ENCODE peak calls at places on chromosomes 12 and 14, in four cellular contexts. L is PC-3, E is tibial nerve, A is left ventricle myocardium inferior. N is an unnamed sample.

GRCh38 chr12:124379938-124380754 is 85.3 kb downstream of the RFLNA start:
- DNase-seq in E (no peak), A (peak; percentile 66), L (peak; percentile 97), N (no peak)

GRCh38 chr12:2960432-2960956 is 1.3 kb downstream of the TEAD4 start:
- DNase-seq in A (no peak), L (peak; percentile 41), E (no peak), N (peak; percentile 45)

GRCh38 chr14:59097681-59098080 is 90.8 kb upstream of the DAAM1 start:
- DNase-seq in L (no peak), E (no peak), A (no peak), N (no peak)

GRCh38 chr14:74257078-74257987 is 18.1 kb downstream of the VSX2 start:
- DNase-seq in E (no peak), A (peak; percentile 31), L (peak; percentile 61), N (peak; percentile 29)

GRCh38 chr12:120538281-120539156 is 4.4 kb downstream of the RNF10 start:
- DNase-seq in A (peak; percentile 73), L (peak; percentile 94), E (no peak), N (no peak)

GRCh38 chr12:105588126-105588525 is 257.6 kb downstream of the C12orf75 start:
- DNase-seq in L (no peak), A (no peak), E (no peak), N (no peak)

GRCh38 chr12:91009319-91009950 is 4.7 kb upstream of the EPYC start:
- DNase-seq in A (no peak), L (peak; percentile 47), E (no peak), N (no peak)

GRCh38 chr12:127944211-127944899 is 322.6 kb upstream of the TMEM132C start:
- DNase-seq in E (no peak), A (no peak), L (no peak), N (no peak)

GRCh38 chr14:99231181-99231849 is 40.7 kb downstream of the BCL11B start:
- DNase-seq in L (no peak), E (no peak), A (no peak), N (no peak)
- H3K27ac ChIP-seq in L (no peak overlapping the region), E (no peak overlapping the region), A (no peak overlapping the region), N (peak overlapping the region; percentile 35)

GRCh38 chr12:88579572-88579940 is 715 bp downstream of the KITLG start:
- DNase-seq in E (peak; percentile 18), A (peak; percentile 42), L (peak; percentile 49), N (peak; percentile 49)

GRCh38 chr12:88579941-88580871 is at the start of gene KITLG:
- DNase-seq in E (peak; percentile 72), A (peak; percentile 83), L (peak; percentile 91), N (peak; percentile 94)

GRCh38 chr12:88577537-88577936 is 2.7 kb downstream of the KITLG start:
- DNase-seq in L (peak; percentile 60), A (no peak), E (no peak), N (peak; percentile 70)

GRCh38 chr12:88578821-88579518 is 1.3 kb downstream of the KITLG start:
- DNase-seq in L (peak; percentile 57), A (no peak), E (no peak), N (peak; percentile 86)

DNA sequence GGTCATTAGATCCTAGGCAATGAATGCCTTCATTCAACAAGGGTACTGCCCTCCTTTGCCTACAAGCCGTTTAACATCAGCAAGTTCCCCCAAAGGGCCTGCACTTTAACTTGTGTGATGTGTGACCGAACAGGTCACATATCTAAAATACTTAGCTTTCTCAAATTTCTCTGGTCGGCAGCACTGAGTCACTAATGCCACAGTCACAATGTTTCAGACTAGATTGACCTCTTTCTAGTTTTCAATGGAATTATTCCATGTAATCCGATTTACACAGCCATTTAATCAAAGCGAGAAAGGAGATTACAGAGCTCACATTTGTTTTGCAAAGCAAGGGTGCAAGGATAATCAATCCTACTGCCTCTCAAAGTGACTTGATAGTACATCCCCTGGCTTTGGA is 2.0 kb downstream of the KITLG start:
- DNase-seq in A (no peak), E (no peak), L (peak; percentile 58), N (peak; percentile 50)
- H3K4me3 ChIP-seq in A (peak overlapping the region; percentile 82), E (peak overlapping the region; percentile 78), L (peak overlapping the region; percentile 94), N (peak overlapping the region; percentile 27)

GRCh38 chr12:11793896-11794295 is 144.4 kb downstream of the ETV6 start:
- DNase-seq in E (no peak), A (no peak), L (no peak), N (no peak)
- H3K27ac ChIP-seq in E (no peak overlapping the region), A (peak overlapping the region; percentile 84), L (no peak overlapping the region), N (no peak overlapping the region)

GRCh38 chr14:102344084-102344483 is 18.6 kb downstream of the CINP start:
- DNase-seq in E (no peak), A (no peak), L (no peak), N (no peak)
- H3K4me3 ChIP-seq in E (no peak overlapping the region), A (no peak overlapping the region), L (no peak overlapping the region), N (no peak overlapping the region)

DNA sequence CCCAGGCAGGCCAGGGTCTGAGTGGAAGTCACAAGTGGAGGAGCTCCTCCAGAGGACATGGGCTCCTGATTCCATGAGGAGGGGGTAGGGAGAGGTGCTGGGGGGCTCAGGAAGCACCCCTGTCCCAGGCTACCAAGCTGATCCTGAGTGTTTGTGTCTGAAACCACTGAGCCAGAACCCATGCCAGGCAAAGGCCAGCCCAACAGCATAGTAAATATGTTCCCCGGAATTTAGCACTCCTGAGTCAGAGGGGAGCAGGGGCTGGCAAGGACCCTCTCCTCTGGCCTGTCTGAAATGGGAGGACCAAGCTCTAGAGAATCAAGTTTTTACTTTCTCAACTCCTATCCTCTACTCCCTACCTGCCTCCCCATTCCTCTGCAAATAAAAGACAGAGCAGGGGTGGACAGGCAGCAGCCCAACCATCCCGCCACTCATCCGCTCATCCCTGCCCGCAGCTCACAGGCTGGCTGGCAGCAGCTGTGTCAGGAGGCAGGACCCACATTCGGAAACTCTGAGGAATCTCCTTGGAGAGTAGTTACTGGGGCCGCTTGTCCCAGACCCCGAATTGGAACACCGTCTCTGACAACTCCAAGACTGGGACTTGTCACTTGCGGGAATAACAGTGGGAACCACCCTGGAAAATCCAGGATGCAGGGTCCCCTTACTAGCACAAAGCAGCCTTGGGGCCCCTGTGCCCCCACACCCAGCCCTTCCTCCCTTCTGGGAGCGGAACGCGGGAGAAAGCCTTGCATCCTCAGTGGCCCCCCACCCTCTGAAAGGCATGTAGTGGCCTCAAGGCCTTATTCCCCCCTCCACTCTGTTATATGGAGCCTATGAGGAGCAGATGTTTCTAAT is 102.5 kb downstream of the ZFP36L1 start:
- DNase-seq in L (no peak), A (no peak), E (no peak), N (no peak)
- H3K27ac ChIP-seq in L (no peak overlapping the region), A (no peak overlapping the region), E (no peak overlapping the region), N (no peak overlapping the region)

DNA sequence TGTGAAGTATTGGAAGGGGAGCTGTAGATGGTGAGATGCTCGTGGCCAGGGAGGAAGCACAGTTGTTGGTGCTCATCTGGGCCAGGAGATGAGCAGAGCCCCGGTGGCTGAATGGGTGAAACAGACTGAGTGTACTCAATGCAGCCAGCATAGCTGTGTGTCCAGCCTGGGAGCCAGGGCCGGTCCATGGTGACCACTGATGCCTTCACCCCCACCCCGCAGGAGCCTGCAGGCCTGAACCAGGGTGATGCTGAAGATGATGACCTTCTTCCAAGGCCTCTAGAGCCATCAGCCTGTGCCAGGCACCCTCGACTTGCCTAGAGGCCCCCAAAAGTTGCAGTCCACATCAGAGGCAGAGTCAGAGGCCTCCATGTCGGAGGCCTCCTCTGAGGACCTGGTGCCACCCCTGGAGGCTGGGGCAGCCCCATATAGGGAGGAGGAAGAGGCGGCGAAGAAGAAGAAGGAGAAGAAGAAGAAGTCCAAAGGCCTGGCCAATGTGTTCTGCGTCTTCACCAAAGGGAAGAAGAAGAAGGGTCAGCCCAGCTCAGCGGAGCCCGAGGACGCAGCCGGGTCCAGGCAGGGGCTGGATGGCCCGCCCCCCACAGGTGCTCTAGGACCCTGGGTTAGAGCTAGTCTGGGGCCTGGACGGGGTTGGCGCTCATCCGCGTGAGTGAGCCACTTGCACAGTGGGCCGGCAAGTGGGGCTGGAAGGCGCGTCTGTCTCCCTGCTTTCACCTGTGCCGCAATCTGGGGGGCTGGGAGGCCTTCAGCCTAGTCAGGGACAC is 3.0 kb downstream of the TNFAIP2 start:
- DNase-seq in A (peak; percentile 18), L (no peak), E (no peak), N (no peak)
- H3K4me3 ChIP-seq in A (peak overlapping the region; percentile 96), L (peak overlapping the region; percentile 47), E (no peak overlapping the region), N (no peak overlapping the region)

DNA sequence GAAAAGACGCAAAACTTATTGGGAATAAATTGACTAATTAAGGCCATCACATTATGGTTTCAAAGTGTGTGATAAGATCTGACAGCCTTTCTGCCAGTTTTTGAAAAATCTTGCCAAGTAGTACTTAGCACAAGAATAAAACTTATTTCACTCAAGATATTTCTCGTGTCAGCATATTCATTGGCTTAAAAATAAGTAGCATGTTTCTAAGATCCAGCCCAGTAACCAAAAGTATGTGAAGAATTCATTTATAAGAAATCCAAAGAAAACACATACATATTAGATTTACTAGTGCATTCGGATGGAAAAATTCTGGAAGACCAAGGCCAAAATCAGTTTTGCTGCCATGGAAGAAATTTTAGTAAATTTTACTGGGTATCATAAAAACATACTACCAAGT is 1134.9 kb downstream of the GALC start:
- DNase-seq in L (no peak), A (no peak), E (no peak), N (no peak)
- H3K27ac ChIP-seq in L (no peak overlapping the region), A (no peak overlapping the region), E (no peak overlapping the region), N (no peak overlapping the region)

GRCh38 chr12:50619610-50619958 is 114.8 kb downstream of the DIP2B start:
- DNase-seq in L (no peak), A (no peak), E (no peak), N (no peak)

GRCh38 chr12:50621435-50622304 is 116.9 kb downstream of the DIP2B start:
- DNase-seq in A (no peak), L (no peak), E (no peak), N (peak; percentile 62)

GRCh38 chr12:50620975-50621360 is 116.2 kb downstream of the DIP2B start:
- DNase-seq in L (no peak), E (no peak), A (no peak), N (no peak)

GRCh38 chr12:50618864-50619609 is 114.3 kb downstream of the DIP2B start:
- DNase-seq in A (no peak), E (no peak), L (peak; percentile 68), N (peak; percentile 96)

GRCh38 chr12:50620050-50620974 is 115.5 kb downstream of the DIP2B start:
- DNase-seq in E (no peak), L (peak; percentile 88), A (no peak), N (peak; percentile 88)
- H3K4me3 ChIP-seq in E (no peak overlapping the region), L (peak overlapping the region; percentile 9), A (no peak overlapping the region), N (no peak overlapping the region)

GRCh38 chr12:52439845-52440244 is 5.7 kb upstream of the KRT75 start:
- DNase-seq in L (peak; percentile 29), A (no peak), E (no peak), N (no peak)

GRCh38 chr12:52440821-52441319 is 6.7 kb upstream of the KRT75 start:
- DNase-seq in L (peak; percentile 86), E (no peak), A (no peak), N (no peak)

GRCh38 chr12:52437508-52437907 is 3.3 kb upstream of the KRT75 start:
- DNase-seq in E (no peak), L (no peak), A (no peak), N (no peak)

GRCh38 chr12:52438305-52439301 is 4.4 kb upstream of the KRT75 start:
- DNase-seq in E (no peak), A (no peak), L (no peak), N (no peak)

DNA sequence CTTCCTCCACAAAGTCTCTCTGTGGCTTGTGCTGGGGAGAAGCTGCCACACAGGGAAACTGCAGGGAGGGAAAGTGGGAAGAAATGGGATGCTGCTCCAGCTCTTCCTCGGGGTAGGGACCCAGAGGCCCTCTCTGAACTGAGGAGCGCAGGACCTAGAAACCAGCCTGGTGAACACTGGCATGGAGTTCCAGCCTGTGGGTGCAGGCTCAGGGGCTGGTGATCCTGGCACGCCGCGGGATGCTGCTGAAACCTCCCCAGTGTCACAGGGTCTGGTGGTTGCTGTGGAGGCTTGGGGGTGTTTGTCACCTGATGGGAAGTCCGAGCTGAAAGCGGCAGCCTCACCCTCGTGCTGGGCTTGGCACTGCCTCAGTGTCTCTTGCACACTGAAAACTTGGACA is 5.2 kb upstream of the KRT75 start:
- DNase-seq in E (no peak), L (no peak), A (no peak), N (no peak)
- H3K27ac ChIP-seq in E (no peak overlapping the region), L (peak overlapping the region; percentile 95), A (no peak overlapping the region), N (no peak overlapping the region)